ENCODE peak calls at places on chromosomes 6 and 20, in ten cellular contexts. V is fibroblast of pulmonary artery; Q is AG04449; R is choroid plexus epithelial cell; B is GM06990; E is psoas muscle; P is CD8-positive, alpha-beta memory T cell; O is adrenal gland; W is stomach; N is tibial artery. Y is an unnamed sample.

GRCh38 chr6:17448165-17448564 is 54.8 kb downstream of the CAP2 start:
- DNase-seq in Q (peak), N (no peak), O (no peak), P (no peak), W (no peak), R (peak), B (no peak), E (no peak), V (no peak), Y (no peak)

GRCh38 chr6:116512155-116512559 is 718 bp downstream of the CALHM5 start:
- DNase-seq in N (no peak), O (no peak), E (no peak), R (peak), V (peak), B (no peak), P (no peak), Q (no peak), W (no peak), Y (peak)

GRCh38 chr6:35634316-35634715 is 54.4 kb downstream of the FKBP5 start:
- DNase-seq in Q (no peak), O (no peak), B (no peak), N (no peak), V (peak), P (no peak), R (no peak), W (no peak), E (no peak), Y (no peak)

GRCh38 chr6:75345413-75345812 is 60.8 kb upstream of the TMEM30A start:
- DNase-seq in W (no peak), R (no peak), Q (no peak), P (no peak), E (no peak), O (no peak), V (no peak), B (no peak), N (no peak), Y (no peak)

GRCh38 chr6:43890197-43891062 is 120.4 kb downstream of the VEGFA start:
- DNase-seq in N (no peak), B (no peak), W (no peak), R (no peak), Q (no peak), O (no peak), V (no peak), P (no peak), E (peak), Y (no peak)

GRCh38 chr20:33669873-33670640 is 3.3 kb downstream of the ACTL10 start:
- DNase-seq in B (no peak), O (no peak), R (no peak), P (no peak), Q (no peak), V (no peak), N (peak), W (no peak), E (no peak), Y (no peak)

GRCh38 chr20:56245761-56246160 is 2.8 kb upstream of the MC3R start:
- DNase-seq in P (no peak), N (no peak), V (peak), B (no peak), R (no peak), O (no peak), Q (no peak), E (no peak), W (no peak), Y (no peak)

GRCh38 chr6:162063666-162064065 is 663.9 kb downstream of the PRKN start:
- DNase-seq in W (no peak), Q (no peak), V (no peak), B (no peak), O (no peak), P (no peak), N (no peak), E (no peak), R (no peak), Y (no peak)

GRCh38 chr20:5222919-5223634 is 93.7 kb downstream of the PROKR2 start:
- DNase-seq in R (peak), W (peak), P (peak), E (peak), Q (peak), N (no peak), V (peak), B (no peak), O (peak), Y (peak)

GRCh38 chr20:59525500-59526241 is 78.7 kb upstream of the PHACTR3 start:
- DNase-seq in R (peak), P (no peak), W (peak), Q (no peak), N (no peak), E (peak), B (no peak), V (peak), O (peak), Y (peak)

GRCh38 chr20:46903256-46903655 is 8.6 kb downstream of the EYA2 start:
- DNase-seq in B (no peak), Q (no peak), N (no peak), R (no peak), P (no peak), E (no peak), V (no peak), O (no peak), W (no peak), Y (no peak)
- H3K4me3 ChIP-seq in B (no peak), Q (no peak), N (no peak), R (no peak), P (no peak), E (no peak), V (no peak), O (no peak), W (no peak), Y (no peak)

DNA sequence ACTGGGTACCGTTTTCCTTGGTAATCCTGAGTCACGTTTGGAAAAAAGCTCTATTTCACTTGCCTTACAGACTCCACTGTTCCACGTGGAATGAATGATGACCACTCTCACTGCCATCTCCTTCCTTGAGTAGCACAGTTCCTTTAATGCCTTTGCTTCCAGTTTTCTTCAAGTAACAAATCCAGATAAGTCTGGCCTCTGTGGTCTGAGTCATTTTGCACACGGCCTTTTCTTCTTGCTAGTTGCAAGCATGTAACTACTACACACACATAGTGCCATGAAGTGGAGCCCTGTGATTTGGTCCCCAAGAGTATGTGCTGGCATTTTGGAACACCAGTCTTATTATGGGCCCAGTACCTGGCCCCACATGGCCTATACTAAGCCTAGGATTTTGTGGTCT is 182.8 kb downstream of the SASH1 start:
- DNase-seq in Q (no peak), E (no peak), V (peak), N (no peak), O (no peak), B (no peak), P (no peak), W (no peak), R (peak), Y (no peak)
- H3K4me3 ChIP-seq in Q (no peak), E (no peak), V (peak), N (peak), O (no peak), B (no peak), P (no peak), W (no peak), R (no peak), Y (no peak)

DNA sequence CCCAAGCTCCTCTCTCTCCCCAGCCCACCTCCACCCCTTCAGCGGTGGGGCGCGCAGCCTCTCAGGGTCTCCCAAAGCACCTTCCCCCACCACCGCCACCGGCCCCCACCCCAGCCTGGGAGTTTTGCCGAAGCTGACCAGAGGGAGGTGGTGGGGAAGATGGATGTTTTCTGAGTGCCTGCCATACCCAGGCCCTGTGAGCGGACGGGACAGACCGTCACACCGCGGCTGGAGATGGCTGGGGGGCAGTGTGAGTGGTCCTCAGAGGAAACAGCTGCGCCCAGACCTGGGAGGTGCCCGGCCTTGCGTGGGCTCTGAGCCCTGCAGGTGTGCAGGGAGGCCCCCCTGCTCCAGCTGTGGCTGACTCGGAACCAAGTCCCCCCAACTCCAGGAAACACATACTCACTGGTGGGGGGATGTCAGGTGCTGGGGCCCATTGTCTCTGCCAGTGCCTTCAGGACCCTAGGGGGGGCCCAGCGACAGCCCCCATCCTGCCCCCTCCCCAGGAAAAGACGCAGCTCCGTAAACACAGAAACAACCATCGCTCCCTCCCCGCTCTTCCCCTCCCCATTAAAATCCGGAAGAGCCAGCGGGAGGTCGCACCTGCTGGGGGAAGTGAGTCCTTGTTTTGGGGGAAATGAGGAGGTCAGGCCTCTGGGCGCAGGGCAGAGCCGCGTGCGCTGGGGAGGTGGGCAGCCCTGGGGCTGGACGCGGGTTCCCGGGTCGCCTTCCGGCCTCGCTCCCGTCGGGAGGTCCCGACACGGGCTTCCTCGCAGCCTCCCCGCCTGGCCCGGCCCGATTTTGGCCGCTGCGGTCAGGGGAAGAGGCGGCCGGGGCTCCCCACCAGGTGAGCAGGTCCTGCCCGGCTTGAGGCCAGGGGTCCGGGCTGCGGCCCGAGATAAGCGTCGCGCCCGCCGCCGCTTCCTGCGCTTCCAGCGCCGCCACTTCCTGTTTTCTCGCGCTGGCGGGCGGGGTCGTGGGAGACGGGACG is 6.1 kb downstream of the C20orf204 start:
- DNase-seq in O (no peak), W (no peak), R (no peak), P (no peak), E (no peak), Q (no peak), V (no peak), N (no peak), B (no peak), Y (peak)
- H3K4me3 ChIP-seq in O (peak), W (peak), R (no peak), P (peak), E (peak), Q (peak), V (peak), N (peak), B (peak), Y (peak)

GRCh38 chr20:47352332-47353223 is 3.9 kb downstream of the ZMYND8 start:
- DNase-seq in O (peak), P (no peak), V (peak), R (peak), B (peak), E (no peak), Q (no peak), N (no peak), W (peak), Y (peak)
- H3K4me3 ChIP-seq in O (peak), P (peak), V (peak), R (peak), B (peak), E (peak), Q (peak), N (no peak), W (peak), Y (peak)

GRCh38 chr6:122890250-122890649 is 101.2 kb downstream of the SMPDL3A start:
- DNase-seq in O (no peak), R (no peak), P (no peak), Q (no peak), N (no peak), W (no peak), B (no peak), V (no peak), E (no peak), Y (no peak)
- H3K4me3 ChIP-seq in O (no peak), R (no peak), P (no peak), Q (no peak), N (no peak), W (no peak), B (no peak), V (no peak), E (no peak), Y (no peak)